ENCODE peak calls at places on chromosomes 11 and 22, in four cellular contexts. H, Z, N and M are unnamed samples.

GRCh38 chr11:65719887-65720236 is 736 bp downstream of the RNASEH2C start:
- DNase-seq in H (no peak), Z (peak), N (peak), M (no peak)

GRCh38 chr22:35140879-35141745 is 75.2 kb downstream of the ISX start:
- DNase-seq in H (peak), Z (peak), N (no peak), M (no peak)

GRCh38 chr11:92311616-92312449 is 87.2 kb downstream of the FAT3 start:
- DNase-seq in H (no peak), Z (no peak), N (peak), M (no peak)

GRCh38 chr11:69670158-69670845 is 4.9 kb downstream of the LTO1 start:
- DNase-seq in H (peak), Z (peak), N (peak), M (peak)

GRCh38 chr11:59102259-59102765 is 4.7 kb upstream of the FAM111B start:
- DNase-seq in H (peak), Z (peak), N (peak), M (peak)

GRCh38 chr11:133669371-133670046 is 137.2 kb upstream of the OPCML start:
- DNase-seq in H (no peak), Z (no peak), N (no peak), M (no peak)

GRCh38 chr11:116948375-116948774 is 111.0 kb upstream of the APOA1 start:
- DNase-seq in H (no peak), Z (no peak), N (peak), M (no peak)

GRCh38 chr22:37817705-37818311 is 5.4 kb upstream of the GALR3 start:
- DNase-seq in H (peak), Z (peak), N (peak), M (peak)

GRCh38 chr11:68314886-68315580 is 2.6 kb downstream of the LRP5 start:
- DNase-seq in H (no peak), Z (no peak), N (peak), M (no peak)

GRCh38 chr22:43188829-43189545 is 2.1 kb upstream of the TTLL12 start:
- DNase-seq in H (no peak), Z (no peak), N (no peak), M (no peak)

GRCh38 chr11:27720277-27720830 is 20.1 kb upstream of the BDNF start:
- DNase-seq in H (peak), Z (peak), N (peak), M (peak)
- TF ChIP-seq CTCF in H (peak), Z (peak), N (peak), M (peak)

DNA sequence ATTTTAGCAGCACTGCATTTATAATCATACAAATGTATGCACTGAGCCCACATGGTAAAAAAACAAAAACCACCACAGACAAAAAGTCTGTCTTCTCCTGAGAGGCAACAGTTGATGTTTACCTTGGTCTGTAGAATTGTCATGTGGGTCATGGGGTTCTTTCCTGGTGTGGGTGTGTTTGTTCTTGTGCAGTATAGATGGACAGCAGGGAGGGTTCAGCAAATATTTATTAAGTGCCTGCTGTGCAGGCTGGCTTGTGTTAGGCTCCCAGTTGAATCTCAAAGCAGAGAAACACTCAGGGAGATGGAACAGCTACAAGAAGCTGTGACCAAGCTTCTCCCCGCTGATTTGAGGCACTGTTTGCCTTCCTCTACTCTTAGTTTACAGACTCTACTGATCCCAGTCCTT is 82.2 kb downstream of the PISD start:
- DNase-seq in H (no peak), Z (no peak), N (no peak), M (no peak)
- TF ChIP-seq CTCF in H (no peak), Z (no peak), N (no peak), M (no peak)

DNA sequence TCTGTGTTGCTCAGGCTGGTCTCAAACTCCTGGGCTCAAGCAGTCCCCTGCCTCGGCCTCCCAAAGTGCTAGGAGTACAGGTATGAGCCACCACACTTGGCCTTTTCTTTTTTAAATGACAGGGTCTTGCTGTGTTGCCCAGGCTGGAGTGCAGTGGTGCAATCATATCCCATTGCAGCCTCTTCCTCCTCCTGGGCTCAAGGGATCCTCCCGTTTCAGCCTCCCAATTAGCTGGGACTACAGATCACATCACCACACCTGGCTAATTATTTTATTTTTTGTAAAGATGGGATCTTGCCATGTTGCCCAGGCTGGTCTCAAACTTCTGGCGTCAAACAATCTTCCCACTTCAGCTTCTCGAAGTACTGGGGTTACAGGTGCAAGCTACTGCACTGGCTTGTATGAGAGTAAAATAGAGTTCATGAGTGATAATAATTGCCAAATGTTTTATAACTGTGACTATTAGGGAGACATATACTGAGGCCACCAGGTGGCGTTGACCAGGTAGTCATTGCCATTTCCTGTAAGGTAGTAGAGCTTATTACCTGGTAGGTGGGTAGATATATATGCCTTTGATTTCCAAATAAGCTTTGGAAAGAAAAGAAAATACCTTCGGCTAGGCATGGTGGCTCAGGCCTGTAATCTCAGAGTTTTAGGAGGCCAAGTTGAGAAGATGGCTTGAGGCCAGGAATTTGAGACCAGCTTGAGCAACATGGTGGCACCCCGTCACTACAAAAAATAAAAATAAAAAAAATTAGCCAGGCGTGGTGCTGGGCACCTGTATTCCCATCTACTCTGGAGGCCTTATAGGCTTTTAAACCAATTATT is 5.4 kb downstream of the FDX1 start:
- DNase-seq in H (no peak), Z (no peak), N (peak), M (no peak)
- TF ChIP-seq CTCF in H (no peak), Z (no peak), N (no peak), M (peak)

GRCh38 chr22:44561139-44561840 is 63.3 kb upstream of the RTL6 start:
- DNase-seq in H (no peak), Z (no peak), N (no peak), M (no peak)

GRCh38 chr22:44557064-44557748 is 59.2 kb upstream of the RTL6 start:
- DNase-seq in H (no peak), Z (no peak), N (no peak), M (no peak)

GRCh38 chr22:44554411-44554810 is 56.4 kb upstream of the RTL6 start:
- DNase-seq in H (no peak), Z (no peak), N (no peak), M (no peak)

GRCh38 chr22:44550666-44551491 is 52.8 kb upstream of the RTL6 start:
- DNase-seq in H (no peak), Z (peak), N (peak), M (no peak)

DNA sequence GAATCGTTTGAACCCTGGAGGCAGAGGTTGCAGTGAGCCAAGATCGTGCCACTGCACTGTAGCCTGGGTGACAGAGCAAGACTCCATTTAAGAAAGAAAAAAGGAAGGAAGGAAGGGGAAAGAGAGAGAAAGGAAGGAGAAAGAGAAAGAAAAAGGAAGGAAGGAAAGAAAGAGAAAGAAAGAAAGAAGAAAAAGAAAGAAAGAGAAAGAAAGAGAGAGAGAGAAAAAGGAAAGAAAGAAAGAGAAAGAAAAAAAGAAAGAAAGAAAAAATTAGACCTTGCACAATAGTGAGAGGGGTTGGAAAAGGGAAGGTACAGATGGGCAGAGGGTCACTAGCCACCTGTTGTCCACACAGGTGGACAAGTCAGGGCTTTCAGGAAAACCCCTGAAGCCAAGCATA is 57.6 kb upstream of the RTL6 start:
- DNase-seq in H (no peak), Z (no peak), N (no peak), M (no peak)
- TF ChIP-seq CTCF in H (no peak), Z (no peak), N (no peak), M (no peak)

GRCh38 chr11:22244986-22245592 is 52.2 kb downstream of the ANO5 start:
- DNase-seq in H (peak), Z (peak), N (peak), M (no peak)
- TF ChIP-seq CTCF in H (peak), Z (peak), N (peak), M (peak)

GRCh38 chr11:102683277-102683676 is 22.3 kb downstream of the MMP27 start:
- DNase-seq in H (no peak), Z (no peak), N (no peak), M (no peak)
- TF ChIP-seq CTCF in H (no peak), Z (no peak), N (no peak), M (no peak)

DNA sequence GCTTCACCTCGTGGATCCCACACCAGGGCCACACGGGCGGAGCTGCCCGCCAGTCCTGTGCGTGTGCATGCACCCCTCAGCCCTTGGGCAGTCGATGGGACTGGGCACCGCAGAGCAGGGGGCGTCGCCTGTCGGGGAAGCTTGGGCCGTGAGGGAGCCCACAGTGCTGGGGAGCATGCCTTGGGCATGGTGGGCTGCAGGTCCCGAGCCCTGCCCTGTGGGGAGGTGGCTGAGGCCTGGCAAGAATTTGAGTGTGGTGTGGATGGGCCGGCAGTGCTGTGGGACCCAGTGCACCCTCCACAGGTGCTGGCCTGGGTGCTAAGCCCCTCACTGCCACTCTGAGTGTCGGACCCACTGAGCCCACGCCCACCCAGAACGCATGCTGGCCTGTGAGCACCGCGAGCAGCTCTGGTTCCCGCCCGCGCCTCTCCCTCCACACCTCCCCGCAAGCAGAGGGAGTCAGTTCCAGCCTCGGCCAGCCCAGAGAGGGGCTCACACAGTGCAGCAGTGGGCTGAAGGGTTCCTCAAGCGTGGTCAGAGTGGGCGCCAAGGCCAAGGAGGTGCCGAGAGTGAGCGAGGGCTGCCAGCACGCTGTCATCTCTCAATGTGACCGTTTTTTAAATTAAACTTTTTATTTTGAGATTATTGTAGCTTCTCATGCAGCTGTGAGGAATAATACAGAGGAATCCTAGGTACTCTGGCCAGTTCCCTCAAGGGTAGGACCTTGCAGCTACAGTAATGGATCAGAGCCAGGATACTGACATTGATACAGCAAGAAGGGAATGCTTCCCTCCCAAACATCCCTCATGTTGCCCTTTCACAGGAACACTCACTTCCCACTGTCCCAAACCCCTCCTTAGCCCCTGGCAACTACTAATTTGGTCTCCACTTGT is 127.7 kb downstream of the CRYBB2 start:
- DNase-seq in H (no peak), Z (no peak), N (peak), M (no peak)
- TF ChIP-seq CTCF in H (no peak), Z (no peak), N (no peak), M (no peak)

DNA sequence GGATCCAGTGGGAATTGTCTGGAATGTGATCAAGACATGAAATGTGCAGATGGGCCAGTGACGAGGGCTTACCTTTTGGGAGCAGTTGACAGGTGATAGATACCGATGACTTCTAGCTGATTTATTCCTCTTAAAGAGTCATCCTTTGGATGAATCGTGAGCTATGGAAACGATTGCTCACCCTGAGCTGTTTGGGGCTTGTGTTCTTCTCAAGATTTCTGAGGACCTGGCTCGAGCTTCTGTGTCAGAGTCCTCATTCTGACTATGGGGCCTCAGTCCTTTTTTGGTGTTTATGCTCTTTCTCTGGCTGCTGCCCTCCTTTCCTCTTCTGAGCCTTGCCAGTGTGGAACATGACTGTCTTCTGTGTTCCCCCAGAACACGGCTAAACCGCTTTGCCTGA is 11.9 kb upstream of the AMPD3 start:
- DNase-seq in H (no peak), Z (no peak), N (no peak), M (no peak)
- TF ChIP-seq CTCF in H (no peak), Z (no peak), N (no peak), M (no peak)

DNA sequence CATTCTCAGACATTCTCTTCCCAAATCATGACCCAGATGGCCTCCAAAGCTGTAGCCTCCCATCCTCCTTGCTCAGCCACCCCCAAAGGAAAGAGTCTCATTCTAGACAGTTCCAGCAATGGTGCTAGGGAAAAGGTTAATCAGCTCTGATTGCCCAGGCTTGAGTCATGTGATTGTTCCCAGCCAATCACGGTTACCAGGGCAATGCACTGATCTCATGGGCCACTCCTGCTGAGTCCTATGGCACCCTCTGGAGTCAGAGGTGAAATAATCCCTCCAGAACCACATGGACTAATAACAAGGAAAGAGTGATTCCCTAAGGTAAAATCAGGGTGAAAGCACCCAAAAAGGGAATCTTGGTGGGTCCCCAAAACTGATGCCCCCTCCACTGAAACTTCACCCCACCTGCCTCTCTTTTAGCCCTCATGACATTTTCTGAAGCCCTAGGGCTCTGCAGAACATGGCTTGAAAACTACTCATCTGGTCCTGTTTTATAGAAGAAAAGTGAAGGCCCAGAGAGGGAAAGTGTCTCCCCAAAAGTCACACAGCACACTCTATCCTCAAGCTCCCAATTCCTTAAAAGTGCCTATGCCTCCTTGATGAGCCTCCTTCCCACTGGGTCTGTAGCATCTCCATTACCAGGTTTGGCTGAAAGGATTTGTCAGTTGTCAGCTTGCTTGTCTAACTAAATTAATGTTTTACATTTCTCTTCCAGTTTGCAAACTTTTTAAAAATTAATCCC is 203.7 kb downstream of the MN1 start:
- DNase-seq in H (no peak), Z (no peak), N (no peak), M (no peak)
- TF ChIP-seq CTCF in H (no peak), Z (no peak), N (no peak), M (no peak)